ENCODE peak calls at places on chromosomes 7 and 10, in five cellular contexts. Y is NT2/D1, H is H1, W is HepG2, C is GM12878. S is an unnamed sample.

GRCh38 chr7:131745645-131746248 is 189.3 kb upstream of the PODXL start:
- DNase-seq in Y (peak), H (no peak), W (peak), C (no peak), S (peak)

GRCh38 chr7:75931676-75932075 is 16.7 kb downstream of the POR start:
- DNase-seq in Y (no peak), H (no peak), W (no peak), C (no peak), S (no peak)

GRCh38 chr7:132666786-132667185 is 90.5 kb upstream of the PLXNA4 start:
- DNase-seq in Y (no peak), H (no peak), W (no peak), C (no peak), S (no peak)

GRCh38 chr7:46198691-46199090 is 277.6 kb upstream of the IGFBP3 start:
- DNase-seq in Y (no peak), H (no peak), W (no peak), C (no peak), S (no peak)

GRCh38 chr10:71666607-71667373 is 52.8 kb downstream of the C10orf105 start:
- DNase-seq in Y (no peak), H (no peak), W (no peak), C (peak), S (no peak)

GRCh38 chr10:110398419-110399162 is 93.9 kb upstream of the SMNDC1 start:
- DNase-seq in Y (peak), H (no peak), W (peak), C (no peak), S (no peak)

GRCh38 chr7:5041047-5041446 is 4.6 kb upstream of the RBAK start:
- DNase-seq in Y (no peak), H (no peak), W (no peak), C (no peak), S (no peak)

GRCh38 chr10:28668363-28669226 is 8.7 kb upstream of the BAMBI start:
- DNase-seq in Y (no peak), H (no peak), W (no peak), C (no peak), S (peak)

GRCh38 chr7:156640949-156641485 is 443 bp downstream of the RNF32 start:
- DNase-seq in Y (no peak), H (no peak), W (no peak), C (no peak), S (no peak)

GRCh38 chr7:158849553-158850389 is 6.6 kb upstream of the DYNC2I1 start:
- DNase-seq in Y (no peak), H (no peak), W (peak), C (no peak), S (no peak)

GRCh38 chr7:24730018-24730369 is 27.3 kb downstream of the GSDME start:
- DNase-seq in Y (no peak), H (no peak), W (no peak), C (no peak), S (no peak)

GRCh38 chr10:13816195-13816926 is 229.6 kb downstream of the PRPF18 start:
- DNase-seq in Y (no peak), H (no peak), W (no peak), C (no peak), S (peak)

GRCh38 chr7:45217358-45217757 is 59.8 kb downstream of the RAMP3 start:
- DNase-seq in Y (peak), H (no peak), W (peak), C (no peak), S (peak)

GRCh38 chr10:6473901-6474370 is 106.1 kb downstream of the PRKCQ start:
- DNase-seq in Y (no peak), H (no peak), W (no peak), C (peak), S (no peak)

GRCh38 chr7:6392712-6393666 is 54.8 kb downstream of the DAGLB start:
- DNase-seq in Y (no peak), H (no peak), W (no peak), C (peak), S (no peak)

GRCh38 chr10:24494236-24494635 is 229.5 kb downstream of the ARHGAP21 start:
- DNase-seq in Y (no peak), H (no peak), W (no peak), C (no peak), S (no peak)

GRCh38 chr10:3140280-3140679 is 32.3 kb downstream of the PITRM1 start:
- DNase-seq in Y (no peak), H (no peak), W (no peak), C (no peak), S (no peak)

GRCh38 chr7:32670105-32670504 is 174.8 kb downstream of the AVL9 start:
- DNase-seq in Y (no peak), H (no peak), W (peak), C (no peak), S (peak)
- TF ChIP-seq SUZ12 in Y (no peak), H (no peak), W (no peak), C (no peak), S (no peak)

GRCh38 chr7:665251-665650 is 61.2 kb upstream of the DNAAF5 start:
- DNase-seq in Y (peak), H (no peak), W (peak), C (no peak), S (no peak)

GRCh38 chr7:666454-667292 is 59.8 kb upstream of the DNAAF5 start:
- DNase-seq in Y (no peak), H (no peak), W (no peak), C (no peak), S (no peak)

GRCh38 chr7:665751-666453 is 60.6 kb upstream of the DNAAF5 start:
- DNase-seq in Y (peak), H (no peak), W (no peak), C (no peak), S (no peak)

GRCh38 chr7:662576-662975 is 63.9 kb upstream of the DNAAF5 start:
- DNase-seq in Y (no peak), H (no peak), W (no peak), C (no peak), S (no peak)

DNA sequence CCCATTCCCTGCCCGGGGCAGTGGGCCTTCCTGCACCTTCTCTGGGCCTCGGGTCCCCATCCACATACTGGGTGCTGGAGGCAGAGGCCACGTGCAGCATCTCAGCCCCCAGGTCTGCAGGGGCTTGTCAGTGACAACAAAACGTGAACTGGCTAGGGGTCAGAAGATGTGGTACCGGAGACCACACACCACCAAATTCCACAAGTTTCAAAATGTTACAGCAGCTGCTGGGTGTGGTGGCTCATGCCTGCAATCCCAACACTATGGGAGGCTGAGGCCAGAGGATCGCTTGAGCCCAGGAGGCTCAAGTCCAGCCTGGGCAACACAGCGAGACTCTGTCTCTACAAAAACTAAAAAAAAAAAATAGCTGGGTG is 62.1 kb upstream of the DNAAF5 start:
- DNase-seq in Y (no peak), H (no peak), W (no peak), C (no peak), S (no peak)
- TF ChIP-seq SUZ12 in Y (no peak), H (no peak), W (no peak), C (no peak), S (no peak)

DNA sequence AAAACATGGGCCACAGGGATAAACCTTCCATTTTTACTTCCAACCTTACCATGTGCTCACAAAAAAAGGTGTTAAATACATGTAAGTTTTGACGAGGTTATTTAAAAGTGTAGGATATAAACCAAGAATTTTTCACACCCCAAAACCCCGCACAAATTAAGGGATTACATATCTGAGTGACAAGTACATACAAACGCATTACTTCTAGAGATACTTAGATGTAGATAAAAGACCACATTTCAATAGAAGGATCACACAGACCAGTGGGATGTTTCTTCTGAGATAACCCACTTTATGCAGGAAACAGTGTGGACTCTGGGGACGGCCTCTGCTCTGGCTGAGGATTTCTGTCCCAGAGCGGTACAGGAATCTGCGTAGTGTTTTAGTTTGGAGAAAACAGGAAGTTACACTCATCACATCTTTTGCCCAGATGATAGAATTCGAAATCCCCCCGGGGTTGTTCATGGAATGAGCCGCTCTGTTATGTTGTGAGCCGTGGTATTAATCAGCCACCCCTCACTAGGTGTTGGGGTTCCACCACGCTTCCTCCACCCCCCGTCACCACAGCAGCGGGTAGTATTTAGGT is 1.4 kb upstream of the CUL1 start:
- DNase-seq in Y (no peak), H (no peak), W (no peak), C (no peak), S (no peak)
- TF ChIP-seq SUZ12 in Y (no peak), H (no peak), W (no peak), C (no peak), S (no peak)

DNA sequence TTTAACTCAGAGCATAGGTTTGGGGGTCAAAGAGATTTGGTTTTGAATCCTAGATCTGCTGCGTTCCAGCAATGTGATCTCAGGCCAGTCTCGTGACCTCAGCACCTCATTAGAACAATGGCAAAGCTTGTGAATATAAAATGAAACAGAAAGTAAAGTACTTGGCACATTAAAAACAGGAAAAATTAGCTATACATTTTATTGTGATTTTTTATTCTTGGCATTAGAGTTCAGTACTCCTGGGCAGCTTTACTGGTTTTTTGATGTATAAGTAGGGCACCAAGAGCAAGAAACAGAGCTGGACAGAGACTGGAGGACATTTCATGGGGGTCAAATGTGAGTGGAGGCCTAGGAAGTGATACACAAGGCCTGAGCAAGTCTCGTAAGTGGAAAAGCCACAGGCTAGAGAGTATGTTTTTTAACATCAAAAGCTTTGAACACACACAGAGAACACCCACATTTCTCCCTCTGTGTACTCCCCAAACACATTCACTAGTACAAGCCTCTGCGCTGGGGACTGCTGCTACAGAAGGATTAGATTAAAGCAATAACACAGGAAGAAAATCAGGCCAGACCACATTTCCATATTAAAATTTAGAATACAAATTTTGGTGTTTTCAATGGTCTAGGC is 157.2 kb upstream of the SLC25A13 start:
- DNase-seq in Y (no peak), H (no peak), W (no peak), C (no peak), S (no peak)
- TF ChIP-seq SUZ12 in Y (no peak), H (no peak), W (no peak), C (no peak), S (no peak)

GRCh38 chr10:37236093-37236492 is 110.7 kb downstream of the ANKRD30A start:
- DNase-seq in Y (no peak), H (no peak), W (no peak), C (no peak), S (no peak)

GRCh38 chr10:37234692-37235091 is 109.3 kb downstream of the ANKRD30A start:
- DNase-seq in Y (no peak), H (no peak), W (no peak), C (no peak), S (no peak)

GRCh38 chr10:37240223-37240622 is 114.8 kb downstream of the ANKRD30A start:
- DNase-seq in Y (no peak), H (no peak), W (no peak), C (no peak), S (no peak)
- TF ChIP-seq SUZ12 in Y (no peak), H (no peak), W (no peak), C (no peak), S (no peak)

GRCh38 chr7:43114451-43114765 is 2.0 kb downstream of the HECW1 start:
- DNase-seq in Y (no peak), H (no peak), W (no peak), C (no peak), S (no peak)

GRCh38 chr7:43113622-43114450 is 1.4 kb downstream of the HECW1 start:
- DNase-seq in Y (no peak), H (no peak), W (no peak), C (no peak), S (no peak)

GRCh38 chr7:43112941-43113621 is 634 bp downstream of the HECW1 start:
- DNase-seq in Y (peak), H (no peak), W (no peak), C (no peak), S (peak)

GRCh38 chr7:43110790-43111362 is 1.6 kb upstream of the HECW1 start:
- DNase-seq in Y (no peak), H (no peak), W (no peak), C (no peak), S (no peak)

DNA sequence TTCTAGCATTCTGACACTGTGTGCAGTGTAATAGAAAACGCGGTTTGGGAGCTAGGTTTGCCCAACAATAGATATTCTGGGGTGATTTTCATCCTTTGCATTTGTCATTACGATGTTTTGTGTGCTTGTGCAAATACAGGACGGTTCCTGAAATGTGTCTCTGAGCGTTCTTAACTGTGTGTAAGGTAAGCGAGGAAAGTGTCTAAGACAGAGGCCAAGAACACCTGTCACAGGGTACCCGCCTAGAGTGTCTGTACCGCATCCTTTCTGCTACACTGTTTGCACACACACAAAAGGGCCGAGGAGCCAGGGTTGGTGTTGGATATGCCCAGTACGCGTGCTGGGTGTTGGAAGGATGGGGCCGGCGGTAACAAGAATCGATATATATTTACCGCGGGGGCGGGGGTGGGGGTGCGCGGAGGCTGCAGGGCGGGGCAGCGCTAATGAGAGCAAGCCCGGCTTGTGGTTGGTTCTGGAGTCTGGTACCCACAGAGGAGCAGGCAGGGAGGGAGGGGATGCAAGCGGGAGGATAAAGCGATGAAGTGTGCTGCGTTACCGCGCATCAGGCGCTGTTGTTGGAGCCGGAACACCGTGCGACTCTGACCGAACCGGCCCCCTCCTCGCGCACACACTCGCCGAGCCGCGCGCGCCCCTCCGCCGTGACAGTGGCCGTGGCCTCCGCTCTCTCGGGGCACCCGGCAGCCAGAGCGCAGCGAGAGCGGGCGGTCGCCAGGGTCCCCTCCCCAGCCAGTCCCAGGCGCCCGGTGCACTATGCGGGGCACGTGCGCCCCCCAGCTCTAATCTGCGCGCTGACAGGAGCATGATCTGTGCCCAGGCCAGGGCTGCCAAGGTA is at the start of gene HECW1:
- DNase-seq in Y (no peak), H (no peak), W (no peak), C (no peak), S (peak)
- TF ChIP-seq SUZ12 in Y (no peak), H (no peak), W (no peak), C (no peak), S (no peak)

DNA sequence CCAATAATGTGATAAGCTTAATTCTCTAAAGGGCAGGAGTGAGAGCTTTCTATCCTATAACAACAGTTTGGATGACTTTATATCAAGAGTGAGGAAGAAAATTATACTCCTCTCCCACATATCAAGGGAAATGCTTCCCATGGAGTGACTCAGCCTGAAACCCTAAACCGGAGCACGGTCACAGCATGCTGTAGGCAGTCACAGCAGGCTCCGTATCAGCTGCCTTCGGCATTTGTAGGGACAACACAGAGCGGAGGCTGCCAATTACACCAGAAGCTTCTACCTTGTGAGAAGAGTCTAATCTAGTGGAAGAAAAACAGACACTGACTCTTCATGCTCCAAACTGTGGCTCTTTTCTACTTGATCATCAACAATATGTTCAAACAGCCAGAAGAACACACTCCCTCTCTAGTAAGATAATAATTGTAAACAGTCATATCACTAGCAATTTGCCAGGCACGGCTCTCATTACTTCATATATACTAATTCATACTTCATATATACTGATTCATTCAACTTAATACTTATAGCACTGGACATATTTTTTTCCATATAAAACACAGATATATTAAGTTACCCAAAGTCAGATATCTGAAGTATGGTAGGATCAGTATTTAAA is 65.9 kb downstream of the DGKB start:
- DNase-seq in Y (peak), H (peak), W (no peak), C (no peak), S (peak)
- TF ChIP-seq SUZ12 in Y (no peak), H (no peak), W (no peak), C (no peak), S (no peak)

GRCh38 chr10:99328579-99329237 is 448 bp upstream of the CNNM1 start:
- DNase-seq in Y (no peak), H (no peak), W (no peak), C (no peak), S (no peak)
- TF ChIP-seq SUZ12 in Y (no peak), H (no peak), W (no peak), C (no peak), S (no peak)

S was measured in HEK293T.